ENCODE peak calls at places on chromosomes 7 and 10, in nine cellular contexts. One of them, this sample, is unnamed.

GRCh38 chr7:37027104-37027503 is 302.8 kb upstream of the AOAH start:
- DNase-seq in fibroblast of lung: no peak
- DNase-seq in left ventricle myocardium superior: no peak
- DNase-seq in stimulated activated CD4-positive, alpha-beta T cell treated with anti-CD3 and anti-CD28 coated beads, Interleukin-2, amount 100 ng/mL, for 48 hours: no peak
- DNase-seq in MV-4-11: no peak
- DNase-seq in HS-5: no peak
- DNase-seq in tibial artery: no peak
- DNase-seq in progenitor cell of endocrine pancreas: no peak
- DNase-seq in body of pancreas: no peak
- DNase-seq in this sample: no peak

GRCh38 chr7:108454674-108455523 is 1.3 kb downstream of the NRCAM start:
- DNase-seq in left ventricle myocardium superior: peak; percentile 28
- DNase-seq in MV-4-11: no peak
- DNase-seq in stimulated activated CD4-positive, alpha-beta T cell treated with anti-CD3 and anti-CD28 coated beads, Interleukin-2, amount 100 ng/mL, for 48 hours: no peak
- DNase-seq in body of pancreas: peak; percentile 32
- DNase-seq in fibroblast of lung: peak; percentile 54
- DNase-seq in tibial artery: no peak
- DNase-seq in progenitor cell of endocrine pancreas: peak; percentile 27
- DNase-seq in HS-5: no peak
- DNase-seq in this sample: no peak

GRCh38 chr10:69716711-69717560 is 84.8 kb upstream of the COL13A1 start:
- DNase-seq in MV-4-11: no peak
- DNase-seq in left ventricle myocardium superior: peak; percentile 74
- DNase-seq in fibroblast of lung: peak; percentile 14
- DNase-seq in tibial artery: no peak
- DNase-seq in stimulated activated CD4-positive, alpha-beta T cell treated with anti-CD3 and anti-CD28 coated beads, Interleukin-2, amount 100 ng/mL, for 48 hours: peak; percentile 65
- DNase-seq in HS-5: no peak
- DNase-seq in progenitor cell of endocrine pancreas: peak; percentile 65
- DNase-seq in body of pancreas: peak; percentile 70
- DNase-seq in this sample: peak; percentile 71

GRCh38 chr10:97135464-97135863 is 50.3 kb downstream of the SLIT1 start:
- DNase-seq in stimulated activated CD4-positive, alpha-beta T cell treated with anti-CD3 and anti-CD28 coated beads, Interleukin-2, amount 100 ng/mL, for 48 hours: no peak
- DNase-seq in left ventricle myocardium superior: no peak
- DNase-seq in progenitor cell of endocrine pancreas: no peak
- DNase-seq in tibial artery: no peak
- DNase-seq in body of pancreas: no peak
- DNase-seq in HS-5: no peak
- DNase-seq in MV-4-11: no peak
- DNase-seq in fibroblast of lung: no peak
- DNase-seq in this sample: no peak

GRCh38 chr7:6430271-6430940 is 17.3 kb downstream of the DAGLB start:
- DNase-seq in fibroblast of lung: peak; percentile 68
- DNase-seq in MV-4-11: peak; percentile 41
- DNase-seq in tibial artery: no peak
- DNase-seq in stimulated activated CD4-positive, alpha-beta T cell treated with anti-CD3 and anti-CD28 coated beads, Interleukin-2, amount 100 ng/mL, for 48 hours: no peak
- DNase-seq in left ventricle myocardium superior: no peak
- DNase-seq in body of pancreas: no peak
- DNase-seq in progenitor cell of endocrine pancreas: no peak
- DNase-seq in HS-5: peak; percentile 48
- DNase-seq in this sample: no peak

GRCh38 chr10:131848296-131848695 is 52.5 kb upstream of the PPP2R2D start:
- DNase-seq in MV-4-11: no peak
- DNase-seq in fibroblast of lung: no peak
- DNase-seq in HS-5: no peak
- DNase-seq in stimulated activated CD4-positive, alpha-beta T cell treated with anti-CD3 and anti-CD28 coated beads, Interleukin-2, amount 100 ng/mL, for 48 hours: no peak
- DNase-seq in body of pancreas: no peak
- DNase-seq in progenitor cell of endocrine pancreas: peak; percentile 7
- DNase-seq in left ventricle myocardium superior: no peak
- DNase-seq in tibial artery: peak; percentile 58
- DNase-seq in this sample: peak; percentile 23

GRCh38 chr7:150742286-150742968 is 5.2 kb downstream of the GIMAP5 start:
- DNase-seq in stimulated activated CD4-positive, alpha-beta T cell treated with anti-CD3 and anti-CD28 coated beads, Interleukin-2, amount 100 ng/mL, for 48 hours: no peak
- DNase-seq in left ventricle myocardium superior: no peak
- DNase-seq in fibroblast of lung: no peak
- DNase-seq in tibial artery: no peak
- DNase-seq in progenitor cell of endocrine pancreas: no peak
- DNase-seq in MV-4-11: no peak
- DNase-seq in HS-5: no peak
- DNase-seq in body of pancreas: no peak
- DNase-seq in this sample: no peak

GRCh38 chr10:22992075-22992474 is 64.2 kb downstream of the ARMC3 start:
- DNase-seq in stimulated activated CD4-positive, alpha-beta T cell treated with anti-CD3 and anti-CD28 coated beads, Interleukin-2, amount 100 ng/mL, for 48 hours: peak; percentile 12
- DNase-seq in progenitor cell of endocrine pancreas: no peak
- DNase-seq in HS-5: no peak
- DNase-seq in tibial artery: no peak
- DNase-seq in body of pancreas: no peak
- DNase-seq in fibroblast of lung: no peak
- DNase-seq in left ventricle myocardium superior: no peak
- DNase-seq in MV-4-11: no peak
- DNase-seq in this sample: no peak

GRCh38 chr10:90856964-90857634 is 740 bp downstream of the HTR7 start:
- DNase-seq in HS-5: no peak
- DNase-seq in tibial artery: no peak
- DNase-seq in MV-4-11: no peak
- DNase-seq in stimulated activated CD4-positive, alpha-beta T cell treated with anti-CD3 and anti-CD28 coated beads, Interleukin-2, amount 100 ng/mL, for 48 hours: no peak
- DNase-seq in body of pancreas: no peak
- DNase-seq in left ventricle myocardium superior: peak; percentile 28
- DNase-seq in progenitor cell of endocrine pancreas: no peak
- DNase-seq in fibroblast of lung: peak; percentile 17
- DNase-seq in this sample: no peak

GRCh38 chr10:44913312-44914079 is 2.4 kb downstream of the TMEM72 start:
- DNase-seq in tibial artery: no peak
- DNase-seq in stimulated activated CD4-positive, alpha-beta T cell treated with anti-CD3 and anti-CD28 coated beads, Interleukin-2, amount 100 ng/mL, for 48 hours: no peak
- DNase-seq in body of pancreas: no peak
- DNase-seq in HS-5: no peak
- DNase-seq in left ventricle myocardium superior: no peak
- DNase-seq in fibroblast of lung: no peak
- DNase-seq in MV-4-11: peak; percentile 87
- DNase-seq in progenitor cell of endocrine pancreas: no peak
- DNase-seq in this sample: no peak

GRCh38 chr10:106707657-106708056 is 456.8 kb downstream of the SORCS1 start:
- DNase-seq in MV-4-11: no peak
- DNase-seq in tibial artery: no peak
- DNase-seq in progenitor cell of endocrine pancreas: no peak
- DNase-seq in stimulated activated CD4-positive, alpha-beta T cell treated with anti-CD3 and anti-CD28 coated beads, Interleukin-2, amount 100 ng/mL, for 48 hours: no peak
- DNase-seq in body of pancreas: no peak
- DNase-seq in fibroblast of lung: no peak
- DNase-seq in left ventricle myocardium superior: no peak
- DNase-seq in HS-5: no peak
- DNase-seq in this sample: no peak

This sample was measured in left lobe of liver.